ENCODE peak calls at places on chromosomes 6 and 20, in eight cellular contexts. One of them, this sample, is unnamed.
A peak's percentile ranks its signal among the peaks of the same experiment; 100 is the strongest.

GRCh38 chr6:24891004-24891403 is 44.8 kb downstream of the RIPOR2 start:
- DNase-seq in GM13976: no peak
- DNase-seq in bronchial epithelial cell: no peak
- DNase-seq in PC-3: no peak
- DNase-seq in AG09319: no peak
- DNase-seq in nephron progenitor cell: no peak
- DNase-seq in upper lobe of right lung: no peak
- DNase-seq in HepG2: no peak
- DNase-seq in this sample: no peak

GRCh38 chr20:58310291-58310782 is 822 bp downstream of the RAB22A start:
- DNase-seq in HepG2: peak; percentile 57
- DNase-seq in upper lobe of right lung: no peak
- DNase-seq in GM13976: peak; percentile 34
- DNase-seq in nephron progenitor cell: no peak
- DNase-seq in AG09319: no peak
- DNase-seq in PC-3: peak; percentile 83
- DNase-seq in bronchial epithelial cell: peak; percentile 83
- DNase-seq in this sample: no peak

GRCh38 chr6:158253248-158253647 is 59.0 kb upstream of the TULP4 start:
- DNase-seq in upper lobe of right lung: no peak
- DNase-seq in PC-3: no peak
- DNase-seq in GM13976: no peak
- DNase-seq in bronchial epithelial cell: no peak
- DNase-seq in AG09319: no peak
- DNase-seq in nephron progenitor cell: no peak
- DNase-seq in HepG2: no peak
- DNase-seq in this sample: no peak

GRCh38 chr20:50311308-50312001 is 120.8 kb downstream of the CEBPB start:
- DNase-seq in nephron progenitor cell: no peak
- DNase-seq in GM13976: no peak
- DNase-seq in AG09319: no peak
- DNase-seq in HepG2: no peak
- DNase-seq in PC-3: no peak
- DNase-seq in bronchial epithelial cell: peak; percentile 28
- DNase-seq in upper lobe of right lung: peak; percentile 39
- DNase-seq in this sample: no peak

GRCh38 chr6:70503813-70504465 is 62.8 kb upstream of the SDHAF4 start:
- DNase-seq in PC-3: peak; percentile 49
- DNase-seq in bronchial epithelial cell: peak; percentile 31
- DNase-seq in upper lobe of right lung: no peak
- DNase-seq in GM13976: no peak
- DNase-seq in nephron progenitor cell: no peak
- DNase-seq in HepG2: no peak
- DNase-seq in AG09319: no peak
- DNase-seq in this sample: no peak

GRCh38 chr20:38307371-38308046 is 3.6 kb downstream of the BPI start:
- DNase-seq in HepG2: no peak
- DNase-seq in GM13976: no peak
- DNase-seq in nephron progenitor cell: no peak
- DNase-seq in PC-3: no peak
- DNase-seq in upper lobe of right lung: no peak
- DNase-seq in bronchial epithelial cell: peak; percentile 3
- DNase-seq in AG09319: no peak
- DNase-seq in this sample: no peak

GRCh38 chr6:47479156-47479541 is 1.6 kb downstream of the CD2AP start:
- DNase-seq in GM13976: no peak
- DNase-seq in bronchial epithelial cell: no peak
- DNase-seq in HepG2: no peak
- DNase-seq in PC-3: peak; percentile 19
- DNase-seq in nephron progenitor cell: no peak
- DNase-seq in upper lobe of right lung: no peak
- DNase-seq in AG09319: no peak
- DNase-seq in this sample: no peak

GRCh38 chr6:93418448-93419303 is 683 bp downstream of the EPHA7 start:
- DNase-seq in upper lobe of right lung: peak; percentile 66
- DNase-seq in PC-3: peak; percentile 13
- DNase-seq in nephron progenitor cell: peak; percentile 79
- DNase-seq in AG09319: no peak
- DNase-seq in bronchial epithelial cell: peak; percentile 15
- DNase-seq in HepG2: no peak
- DNase-seq in GM13976: peak; percentile 30
- DNase-seq in this sample: peak; percentile 80

GRCh38 chr20:48824830-48825550 is 2.8 kb downstream of the PREX1 start:
- DNase-seq in bronchial epithelial cell: no peak
- DNase-seq in upper lobe of right lung: no peak
- DNase-seq in PC-3: no peak
- DNase-seq in AG09319: no peak
- DNase-seq in HepG2: no peak
- DNase-seq in GM13976: no peak
- DNase-seq in nephron progenitor cell: no peak
- DNase-seq in this sample: no peak

GRCh38 chr6:1607236-1607556 is 2.5 kb upstream of the FOXC1 start:
- DNase-seq in GM13976: no peak
- DNase-seq in PC-3: no peak
- DNase-seq in upper lobe of right lung: no peak
- DNase-seq in nephron progenitor cell: no peak
- DNase-seq in bronchial epithelial cell: no peak
- DNase-seq in AG09319: no peak
- DNase-seq in HepG2: no peak
- DNase-seq in this sample: no peak

GRCh38 chr20:58647814-58648501 is 3.1 kb upstream of the STX16 start:
- DNase-seq in nephron progenitor cell: no peak
- DNase-seq in bronchial epithelial cell: no peak
- DNase-seq in upper lobe of right lung: peak; percentile 8
- DNase-seq in HepG2: no peak
- DNase-seq in AG09319: no peak
- DNase-seq in GM13976: no peak
- DNase-seq in PC-3: peak; percentile 88
- DNase-seq in this sample: no peak

GRCh38 chr6:148972481-148972880 is 225.7 kb downstream of the UST start:
- DNase-seq in AG09319: no peak
- DNase-seq in GM13976: peak; percentile 56
- DNase-seq in upper lobe of right lung: no peak
- DNase-seq in PC-3: peak; percentile 70
- DNase-seq in HepG2: peak; percentile 21
- DNase-seq in nephron progenitor cell: peak; percentile 65
- DNase-seq in bronchial epithelial cell: peak; percentile 68
- DNase-seq in this sample: peak; percentile 68

GRCh38 chr6:113082691-113083090 is 735.6 kb downstream of the RFPL4B start:
- DNase-seq in nephron progenitor cell: no peak
- DNase-seq in upper lobe of right lung: no peak
- DNase-seq in HepG2: no peak
- DNase-seq in GM13976: no peak
- DNase-seq in PC-3: no peak
- DNase-seq in AG09319: peak; percentile 38
- DNase-seq in bronchial epithelial cell: peak; percentile 36
- DNase-seq in this sample: no peak

GRCh38 chr20:36091561-36092423 is 62.7 kb upstream of the EPB41L1 start:
- DNase-seq in nephron progenitor cell: no peak
- DNase-seq in AG09319: no peak
- DNase-seq in upper lobe of right lung: no peak
- DNase-seq in HepG2: no peak
- DNase-seq in PC-3: peak; percentile 18
- DNase-seq in GM13976: no peak
- DNase-seq in bronchial epithelial cell: no peak
- DNase-seq in this sample: no peak

GRCh38 chr6:36241728-36242127 is 28.1 kb upstream of the PNPLA1 start:
- DNase-seq in nephron progenitor cell: no peak
- DNase-seq in AG09319: no peak
- DNase-seq in bronchial epithelial cell: no peak
- DNase-seq in PC-3: no peak
- DNase-seq in HepG2: no peak
- DNase-seq in GM13976: peak; percentile 71
- DNase-seq in upper lobe of right lung: no peak
- DNase-seq in this sample: no peak

GRCh38 chr20:815914-816606 is 17.5 kb upstream of the FAM110A start:
- DNase-seq in upper lobe of right lung: peak; percentile 76
- DNase-seq in nephron progenitor cell: peak; percentile 80
- DNase-seq in AG09319: no peak
- DNase-seq in bronchial epithelial cell: peak; percentile 36
- DNase-seq in PC-3: peak; percentile 76
- DNase-seq in GM13976: peak; percentile 81
- DNase-seq in HepG2: peak; percentile 70
- DNase-seq in this sample: peak; percentile 78

GRCh38 chr6:15374119-15374518 is 128.2 kb downstream of the JARID2 start:
- DNase-seq in AG09319: no peak
- DNase-seq in upper lobe of right lung: no peak
- DNase-seq in bronchial epithelial cell: no peak
- DNase-seq in HepG2: no peak
- DNase-seq in GM13976: no peak
- DNase-seq in PC-3: no peak
- DNase-seq in nephron progenitor cell: no peak
- DNase-seq in this sample: no peak

GRCh38 chr6:168182908-168183612 is 104.0 kb upstream of the FRMD1 start:
- DNase-seq in PC-3: no peak
- DNase-seq in HepG2: no peak
- DNase-seq in bronchial epithelial cell: no peak
- DNase-seq in GM13976: no peak
- DNase-seq in upper lobe of right lung: no peak
- DNase-seq in AG09319: no peak
- DNase-seq in nephron progenitor cell: no peak
- DNase-seq in this sample: no peak

GRCh38 chr6:100300221-100300736 is 164.4 kb downstream of the SIM1 start:
- DNase-seq in nephron progenitor cell: no peak
- DNase-seq in HepG2: peak; percentile 71
- DNase-seq in AG09319: peak; percentile 52
- DNase-seq in GM13976: no peak
- DNase-seq in PC-3: peak; percentile 93
- DNase-seq in bronchial epithelial cell: peak; percentile 99
- DNase-seq in upper lobe of right lung: no peak
- DNase-seq in this sample: no peak

GRCh38 chr6:12313992-12314589 is 23.9 kb downstream of the EDN1 start:
- DNase-seq in PC-3: peak; percentile 96
- DNase-seq in upper lobe of right lung: no peak
- DNase-seq in nephron progenitor cell: no peak
- DNase-seq in bronchial epithelial cell: peak; percentile 100
- DNase-seq in HepG2: peak; percentile 29
- DNase-seq in AG09319: no peak
- DNase-seq in GM13976: no peak
- DNase-seq in this sample: no peak

GRCh38 chr20:59729476-59729875 is 125.1 kb downstream of the PHACTR3 start:
- DNase-seq in PC-3: no peak
- DNase-seq in bronchial epithelial cell: no peak
- DNase-seq in AG09319: no peak
- DNase-seq in nephron progenitor cell: no peak
- DNase-seq in HepG2: no peak
- DNase-seq in GM13976: no peak
- DNase-seq in upper lobe of right lung: peak; percentile 39
- DNase-seq in this sample: no peak

GRCh38 chr20:46809961-46810360 is 84.7 kb upstream of the EYA2 start:
- DNase-seq in AG09319: no peak
- DNase-seq in bronchial epithelial cell: no peak
- DNase-seq in nephron progenitor cell: no peak
- DNase-seq in GM13976: no peak
- DNase-seq in PC-3: no peak
- DNase-seq in HepG2: no peak
- DNase-seq in upper lobe of right lung: no peak
- DNase-seq in this sample: no peak

DNA sequence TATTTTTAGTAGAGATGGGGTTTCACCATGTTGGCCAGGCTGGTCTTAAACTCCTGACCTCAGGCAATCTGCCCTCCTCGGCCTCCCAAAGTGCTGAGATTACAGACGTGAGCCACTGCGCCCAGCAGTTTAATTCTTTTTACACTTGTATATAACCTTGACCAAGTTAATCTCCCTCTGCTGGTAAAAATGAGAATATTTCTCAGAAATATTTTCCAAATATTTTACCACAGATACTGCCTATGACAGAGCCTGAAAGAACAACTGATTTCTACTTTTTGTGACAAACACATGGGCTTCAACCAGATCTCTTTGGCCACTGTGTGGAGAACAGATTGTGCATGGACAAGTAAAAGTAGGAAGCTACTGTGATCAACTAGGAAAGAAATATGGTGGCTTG is 21.2 kb upstream of the NHSL1 start:
- DNase-seq in HepG2: no peak
- DNase-seq in AG09319: no peak
- DNase-seq in GM13976: no peak
- DNase-seq in bronchial epithelial cell: peak; percentile 42
- DNase-seq in PC-3: peak; percentile 60
- DNase-seq in nephron progenitor cell: no peak
- DNase-seq in upper lobe of right lung: no peak
- DNase-seq in this sample: no peak
- TF ChIP-seq CTCF in HepG2: peak; percentile 31
- TF ChIP-seq CTCF in AG09319: peak; percentile 36
- TF ChIP-seq CTCF in GM13976: no peak
- TF ChIP-seq CTCF in bronchial epithelial cell: no peak
- TF ChIP-seq CTCF in PC-3: peak; percentile 47
- TF ChIP-seq CTCF in nephron progenitor cell: no peak
- TF ChIP-seq CTCF in upper lobe of right lung: peak; percentile 44
- TF ChIP-seq CTCF in this sample: peak; percentile 72

GRCh38 chr6:34143884-34144580 is 1.9 kb downstream of the GRM4 start:
- DNase-seq in PC-3: no peak
- DNase-seq in HepG2: peak; percentile 24
- DNase-seq in bronchial epithelial cell: no peak
- DNase-seq in GM13976: peak; percentile 69
- DNase-seq in nephron progenitor cell: peak; percentile 84
- DNase-seq in AG09319: no peak
- DNase-seq in upper lobe of right lung: peak; percentile 62
- DNase-seq in this sample: peak; percentile 91
- TF ChIP-seq CTCF in PC-3: peak; percentile 21
- TF ChIP-seq CTCF in HepG2: peak; percentile 51
- TF ChIP-seq CTCF in bronchial epithelial cell: peak; percentile 15
- TF ChIP-seq CTCF in GM13976: no peak
- TF ChIP-seq CTCF in nephron progenitor cell: peak; percentile 47
- TF ChIP-seq CTCF in AG09319: no peak
- TF ChIP-seq CTCF in upper lobe of right lung: no peak
- TF ChIP-seq CTCF in this sample: peak; percentile 68

GRCh38 chr6:144423167-144423566 is 138.0 kb downstream of the UTRN start:
- DNase-seq in AG09319: no peak
- DNase-seq in PC-3: no peak
- DNase-seq in HepG2: no peak
- DNase-seq in nephron progenitor cell: peak; percentile 27
- DNase-seq in bronchial epithelial cell: no peak
- DNase-seq in GM13976: no peak
- DNase-seq in upper lobe of right lung: no peak
- DNase-seq in this sample: no peak
- TF ChIP-seq CTCF in AG09319: no peak
- TF ChIP-seq CTCF in PC-3: no peak
- TF ChIP-seq CTCF in HepG2: no peak
- TF ChIP-seq CTCF in nephron progenitor cell: no peak
- TF ChIP-seq CTCF in bronchial epithelial cell: no peak
- TF ChIP-seq CTCF in GM13976: no peak
- TF ChIP-seq CTCF in upper lobe of right lung: no peak
- TF ChIP-seq CTCF in this sample: no peak

DNA sequence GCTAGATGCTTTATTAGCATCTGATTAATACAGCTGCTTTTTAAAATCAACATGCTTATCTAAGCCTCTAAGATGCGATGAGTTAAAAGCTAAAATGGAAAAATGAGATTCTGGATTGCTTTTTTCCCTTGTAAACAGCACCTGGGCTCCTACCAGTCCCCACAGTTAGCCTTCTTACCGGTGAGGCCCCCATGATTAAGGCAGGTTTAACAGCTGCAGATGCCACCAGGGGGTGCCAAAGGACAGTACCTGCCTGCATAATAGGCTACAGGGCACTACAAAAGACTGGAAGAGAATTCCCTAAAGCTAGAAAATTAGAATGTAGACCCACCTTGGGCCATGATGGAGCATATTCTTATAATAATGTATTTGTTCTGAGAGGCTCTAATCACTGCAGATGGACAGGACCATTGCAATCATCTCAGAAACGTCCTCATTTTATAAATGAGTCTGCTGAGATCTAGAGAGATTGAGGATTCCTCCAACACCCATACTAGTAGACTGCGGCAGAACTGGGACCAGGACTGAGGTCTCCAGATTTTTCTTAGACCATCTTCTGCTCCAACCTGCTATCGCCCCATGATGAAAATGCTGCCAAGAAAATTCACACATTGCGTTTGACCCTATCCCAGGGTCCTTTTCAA is 148.7 kb downstream of the RPS12 start:
- DNase-seq in GM13976: peak; percentile 23
- DNase-seq in upper lobe of right lung: peak; percentile 73
- DNase-seq in PC-3: peak; percentile 80
- DNase-seq in AG09319: peak; percentile 10
- DNase-seq in bronchial epithelial cell: peak; percentile 66
- DNase-seq in nephron progenitor cell: peak; percentile 85
- DNase-seq in HepG2: peak; percentile 79
- DNase-seq in this sample: peak; percentile 84
- TF ChIP-seq CTCF in GM13976: peak; percentile 71
- TF ChIP-seq CTCF in upper lobe of right lung: peak; percentile 66
- TF ChIP-seq CTCF in PC-3: peak; percentile 92
- TF ChIP-seq CTCF in AG09319: peak; percentile 70
- TF ChIP-seq CTCF in bronchial epithelial cell: peak; percentile 75
- TF ChIP-seq CTCF in nephron progenitor cell: peak; percentile 83
- TF ChIP-seq CTCF in HepG2: peak; percentile 92
- TF ChIP-seq CTCF in this sample: peak; percentile 69